ENCODE peak calls at places on chromosomes 13 and 19, in seven cellular contexts. One of them, this sample, is unnamed.

GRCh38 chr13:41780736-41781708 is 179.9 kb downstream of the VWA8 start:
- DNase-seq in lower leg skin: no peak
- DNase-seq in CD8-positive, alpha-beta memory T cell: no peak
- DNase-seq in NCI-H1694 treated with DMSO at 0.1 percent for 48 hours: no peak
- DNase-seq in T-helper 2 cell: no peak
- DNase-seq in PC-3: no peak
- DNase-seq in activated naive CD8-positive, alpha-beta T cell treated with anti-CD3 and anti-CD28 coated beads for 36 hours: no peak
- DNase-seq in this sample: no peak

GRCh38 chr13:29487466-29488454 is 107.7 kb downstream of the SLC7A1 start:
- DNase-seq in T-helper 2 cell: no peak
- DNase-seq in NCI-H1694 treated with DMSO at 0.1 percent for 48 hours: no peak
- DNase-seq in CD8-positive, alpha-beta memory T cell: no peak
- DNase-seq in activated naive CD8-positive, alpha-beta T cell treated with anti-CD3 and anti-CD28 coated beads for 36 hours: no peak
- DNase-seq in lower leg skin: no peak
- DNase-seq in PC-3: no peak
- DNase-seq in this sample: no peak

GRCh38 chr19:37770985-37771384 is 8.4 kb downstream of the ZNF573 start:
- DNase-seq in CD8-positive, alpha-beta memory T cell: no peak
- DNase-seq in PC-3: no peak
- DNase-seq in NCI-H1694 treated with DMSO at 0.1 percent for 48 hours: no peak
- DNase-seq in activated naive CD8-positive, alpha-beta T cell treated with anti-CD3 and anti-CD28 coated beads for 36 hours: no peak
- DNase-seq in lower leg skin: no peak
- DNase-seq in T-helper 2 cell: no peak
- DNase-seq in this sample: no peak

GRCh38 chr13:104024416-104025170 is 958.4 kb upstream of the SLC10A2 start:
- DNase-seq in NCI-H1694 treated with DMSO at 0.1 percent for 48 hours: no peak
- DNase-seq in CD8-positive, alpha-beta memory T cell: no peak
- DNase-seq in activated naive CD8-positive, alpha-beta T cell treated with anti-CD3 and anti-CD28 coated beads for 36 hours: no peak
- DNase-seq in PC-3: no peak
- DNase-seq in T-helper 2 cell: no peak
- DNase-seq in lower leg skin: no peak
- DNase-seq in this sample: no peak

GRCh38 chr19:4328243-4328990 is 10.2 kb downstream of the STAP2 start:
- DNase-seq in CD8-positive, alpha-beta memory T cell: peak; percentile 89
- DNase-seq in lower leg skin: peak; percentile 98
- DNase-seq in T-helper 2 cell: peak; percentile 87
- DNase-seq in activated naive CD8-positive, alpha-beta T cell treated with anti-CD3 and anti-CD28 coated beads for 36 hours: peak; percentile 95
- DNase-seq in NCI-H1694 treated with DMSO at 0.1 percent for 48 hours: no peak
- DNase-seq in PC-3: no peak
- DNase-seq in this sample: peak; percentile 99

GRCh38 chr13:70206671-70207070 is 98.4 kb upstream of the KLHL1 start:
- DNase-seq in NCI-H1694 treated with DMSO at 0.1 percent for 48 hours: no peak
- DNase-seq in lower leg skin: no peak
- DNase-seq in PC-3: no peak
- DNase-seq in T-helper 2 cell: no peak
- DNase-seq in CD8-positive, alpha-beta memory T cell: no peak
- DNase-seq in activated naive CD8-positive, alpha-beta T cell treated with anti-CD3 and anti-CD28 coated beads for 36 hours: no peak
- DNase-seq in this sample: no peak

GRCh38 chr13:110396913-110397379 is 89.9 kb downstream of the COL4A2 start:
- DNase-seq in activated naive CD8-positive, alpha-beta T cell treated with anti-CD3 and anti-CD28 coated beads for 36 hours: no peak
- DNase-seq in PC-3: peak; percentile 92
- DNase-seq in lower leg skin: peak; percentile 97
- DNase-seq in NCI-H1694 treated with DMSO at 0.1 percent for 48 hours: no peak
- DNase-seq in CD8-positive, alpha-beta memory T cell: no peak
- DNase-seq in T-helper 2 cell: no peak
- DNase-seq in this sample: no peak

GRCh38 chr19:29687897-29688728 is 22.9 kb downstream of the PLEKHF1 start:
- DNase-seq in activated naive CD8-positive, alpha-beta T cell treated with anti-CD3 and anti-CD28 coated beads for 36 hours: no peak
- DNase-seq in NCI-H1694 treated with DMSO at 0.1 percent for 48 hours: no peak
- DNase-seq in PC-3: peak; percentile 31
- DNase-seq in CD8-positive, alpha-beta memory T cell: no peak
- DNase-seq in T-helper 2 cell: no peak
- DNase-seq in lower leg skin: no peak
- DNase-seq in this sample: no peak

GRCh38 chr19:17114414-17114831 is 38.8 kb downstream of the MYO9B start:
- DNase-seq in T-helper 2 cell: no peak
- DNase-seq in CD8-positive, alpha-beta memory T cell: no peak
- DNase-seq in lower leg skin: no peak
- DNase-seq in NCI-H1694 treated with DMSO at 0.1 percent for 48 hours: no peak
- DNase-seq in PC-3: peak; percentile 44
- DNase-seq in activated naive CD8-positive, alpha-beta T cell treated with anti-CD3 and anti-CD28 coated beads for 36 hours: no peak
- DNase-seq in this sample: peak; percentile 53

GRCh38 chr13:37475151-37475550 is 123.4 kb downstream of the POSTN start:
- DNase-seq in PC-3: no peak
- DNase-seq in NCI-H1694 treated with DMSO at 0.1 percent for 48 hours: no peak
- DNase-seq in lower leg skin: no peak
- DNase-seq in activated naive CD8-positive, alpha-beta T cell treated with anti-CD3 and anti-CD28 coated beads for 36 hours: no peak
- DNase-seq in T-helper 2 cell: no peak
- DNase-seq in CD8-positive, alpha-beta memory T cell: no peak
- DNase-seq in this sample: no peak

GRCh38 chr13:110294146-110294545 is 12.8 kb downstream of the COL4A1 start:
- DNase-seq in lower leg skin: peak; percentile 79
- DNase-seq in CD8-positive, alpha-beta memory T cell: no peak
- DNase-seq in T-helper 2 cell: no peak
- DNase-seq in activated naive CD8-positive, alpha-beta T cell treated with anti-CD3 and anti-CD28 coated beads for 36 hours: no peak
- DNase-seq in NCI-H1694 treated with DMSO at 0.1 percent for 48 hours: no peak
- DNase-seq in PC-3: no peak
- DNase-seq in this sample: no peak

GRCh38 chr19:13054605-13055212 is 47.9 kb downstream of the LYL1 start:
- DNase-seq in activated naive CD8-positive, alpha-beta T cell treated with anti-CD3 and anti-CD28 coated beads for 36 hours: no peak
- DNase-seq in NCI-H1694 treated with DMSO at 0.1 percent for 48 hours: no peak
- DNase-seq in CD8-positive, alpha-beta memory T cell: no peak
- DNase-seq in T-helper 2 cell: no peak
- DNase-seq in PC-3: no peak
- DNase-seq in lower leg skin: peak; percentile 92
- DNase-seq in this sample: no peak

GRCh38 chr13:51556740-51557139 is 27.5 kb upstream of the WDFY2 start:
- DNase-seq in activated naive CD8-positive, alpha-beta T cell treated with anti-CD3 and anti-CD28 coated beads for 36 hours: no peak
- DNase-seq in lower leg skin: peak; percentile 78
- DNase-seq in T-helper 2 cell: no peak
- DNase-seq in PC-3: no peak
- DNase-seq in CD8-positive, alpha-beta memory T cell: no peak
- DNase-seq in NCI-H1694 treated with DMSO at 0.1 percent for 48 hours: no peak
- DNase-seq in this sample: no peak

GRCh38 chr13:76813874-76814273 is 72.3 kb downstream of the KCTD12 start:
- DNase-seq in lower leg skin: no peak
- DNase-seq in PC-3: no peak
- DNase-seq in T-helper 2 cell: no peak
- DNase-seq in NCI-H1694 treated with DMSO at 0.1 percent for 48 hours: peak; percentile 41
- DNase-seq in CD8-positive, alpha-beta memory T cell: no peak
- DNase-seq in activated naive CD8-positive, alpha-beta T cell treated with anti-CD3 and anti-CD28 coated beads for 36 hours: no peak
- DNase-seq in this sample: peak; percentile 30

GRCh38 chr19:29378543-29379105 is 147.2 kb upstream of the VSTM2B start:
- DNase-seq in PC-3: no peak
- DNase-seq in lower leg skin: peak; percentile 34
- DNase-seq in activated naive CD8-positive, alpha-beta T cell treated with anti-CD3 and anti-CD28 coated beads for 36 hours: no peak
- DNase-seq in T-helper 2 cell: no peak
- DNase-seq in NCI-H1694 treated with DMSO at 0.1 percent for 48 hours: no peak
- DNase-seq in CD8-positive, alpha-beta memory T cell: no peak
- DNase-seq in this sample: no peak

GRCh38 chr19:30648321-30648720 is 276.1 kb downstream of the ZNF536 start:
- DNase-seq in PC-3: no peak
- DNase-seq in CD8-positive, alpha-beta memory T cell: no peak
- DNase-seq in lower leg skin: peak; percentile 59
- DNase-seq in T-helper 2 cell: no peak
- DNase-seq in NCI-H1694 treated with DMSO at 0.1 percent for 48 hours: no peak
- DNase-seq in activated naive CD8-positive, alpha-beta T cell treated with anti-CD3 and anti-CD28 coated beads for 36 hours: no peak
- DNase-seq in this sample: peak; percentile 32

GRCh38 chr13:24183741-24184182 is 23.2 kb downstream of the SPATA13 start:
- DNase-seq in PC-3: no peak
- DNase-seq in CD8-positive, alpha-beta memory T cell: no peak
- DNase-seq in T-helper 2 cell: no peak
- DNase-seq in activated naive CD8-positive, alpha-beta T cell treated with anti-CD3 and anti-CD28 coated beads for 36 hours: no peak
- DNase-seq in lower leg skin: no peak
- DNase-seq in NCI-H1694 treated with DMSO at 0.1 percent for 48 hours: no peak
- DNase-seq in this sample: no peak